ENCODE peak calls at places on chromosomes 2 and 18, in ten cellular contexts. One of them, this sample, is unnamed.

GRCh38 chr18:33928226-33928625 is 296.5 kb downstream of the NOL4 start:
- DNase-seq in stimulated activated CD8-positive, alpha-beta memory T cell treated with anti-CD3 and anti-CD28 coated beads, Interleukin-15, amount 100 ng/mL, for 4 hours: no peak
- DNase-seq in NCI-H510A treated with DMSO at 0.1 percent for 48 hours: no peak
- DNase-seq in GM06990: no peak
- DNase-seq in sigmoid colon: no peak
- DNase-seq in AG10803: no peak
- DNase-seq in stimulated activated CD4-positive, alpha-beta T cell treated with anti-CD3 and anti-CD28 coated beads, Interleukin-2, amount 100 ng/mL, for 48 hours: no peak
- DNase-seq in hypothalamus: no peak
- DNase-seq in AG08396: no peak
- DNase-seq in ACHN: no peak
- DNase-seq in this sample: no peak

GRCh38 chr2:100309973-100310719 is 12.2 kb downstream of the LONRF2 start:
- DNase-seq in ACHN: no peak
- DNase-seq in stimulated activated CD8-positive, alpha-beta memory T cell treated with anti-CD3 and anti-CD28 coated beads, Interleukin-15, amount 100 ng/mL, for 4 hours: no peak
- DNase-seq in hypothalamus: no peak
- DNase-seq in stimulated activated CD4-positive, alpha-beta T cell treated with anti-CD3 and anti-CD28 coated beads, Interleukin-2, amount 100 ng/mL, for 48 hours: no peak
- DNase-seq in AG10803: no peak
- DNase-seq in AG08396: no peak
- DNase-seq in NCI-H510A treated with DMSO at 0.1 percent for 48 hours: no peak
- DNase-seq in sigmoid colon: no peak
- DNase-seq in GM06990: no peak
- DNase-seq in this sample: no peak

GRCh38 chr2:119753041-119753929 is 6.4 kb upstream of the PTPN4 start:
- DNase-seq in AG10803: peak
- DNase-seq in GM06990: no peak
- DNase-seq in stimulated activated CD4-positive, alpha-beta T cell treated with anti-CD3 and anti-CD28 coated beads, Interleukin-2, amount 100 ng/mL, for 48 hours: no peak
- DNase-seq in hypothalamus: no peak
- DNase-seq in ACHN: peak
- DNase-seq in stimulated activated CD8-positive, alpha-beta memory T cell treated with anti-CD3 and anti-CD28 coated beads, Interleukin-15, amount 100 ng/mL, for 4 hours: no peak
- DNase-seq in AG08396: peak
- DNase-seq in NCI-H510A treated with DMSO at 0.1 percent for 48 hours: peak
- DNase-seq in sigmoid colon: no peak
- DNase-seq in this sample: peak

GRCh38 chr2:19801367-19802087 is 100.3 kb downstream of the TTC32 start:
- DNase-seq in sigmoid colon: peak
- DNase-seq in AG08396: peak
- DNase-seq in AG10803: peak
- DNase-seq in ACHN: peak
- DNase-seq in NCI-H510A treated with DMSO at 0.1 percent for 48 hours: no peak
- DNase-seq in stimulated activated CD4-positive, alpha-beta T cell treated with anti-CD3 and anti-CD28 coated beads, Interleukin-2, amount 100 ng/mL, for 48 hours: no peak
- DNase-seq in GM06990: no peak
- DNase-seq in hypothalamus: no peak
- DNase-seq in stimulated activated CD8-positive, alpha-beta memory T cell treated with anti-CD3 and anti-CD28 coated beads, Interleukin-15, amount 100 ng/mL, for 4 hours: no peak
- DNase-seq in this sample: no peak

GRCh38 chr2:240966906-240967680 is 31.3 kb upstream of the SNED1 start:
- DNase-seq in NCI-H510A treated with DMSO at 0.1 percent for 48 hours: peak
- DNase-seq in GM06990: no peak
- DNase-seq in AG08396: no peak
- DNase-seq in hypothalamus: no peak
- DNase-seq in stimulated activated CD4-positive, alpha-beta T cell treated with anti-CD3 and anti-CD28 coated beads, Interleukin-2, amount 100 ng/mL, for 48 hours: no peak
- DNase-seq in stimulated activated CD8-positive, alpha-beta memory T cell treated with anti-CD3 and anti-CD28 coated beads, Interleukin-15, amount 100 ng/mL, for 4 hours: no peak
- DNase-seq in AG10803: no peak
- DNase-seq in ACHN: no peak
- DNase-seq in sigmoid colon: peak
- DNase-seq in this sample: no peak

GRCh38 chr2:174510583-174511189 is 23.9 kb upstream of the GPR155 start:
- DNase-seq in hypothalamus: no peak
- DNase-seq in stimulated activated CD4-positive, alpha-beta T cell treated with anti-CD3 and anti-CD28 coated beads, Interleukin-2, amount 100 ng/mL, for 48 hours: no peak
- DNase-seq in NCI-H510A treated with DMSO at 0.1 percent for 48 hours: peak
- DNase-seq in sigmoid colon: no peak
- DNase-seq in stimulated activated CD8-positive, alpha-beta memory T cell treated with anti-CD3 and anti-CD28 coated beads, Interleukin-15, amount 100 ng/mL, for 4 hours: no peak
- DNase-seq in GM06990: no peak
- DNase-seq in AG10803: no peak
- DNase-seq in AG08396: no peak
- DNase-seq in ACHN: peak
- DNase-seq in this sample: no peak

GRCh38 chr18:74508821-74509225 is 12.7 kb downstream of the CNDP2 start:
- DNase-seq in ACHN: no peak
- DNase-seq in stimulated activated CD4-positive, alpha-beta T cell treated with anti-CD3 and anti-CD28 coated beads, Interleukin-2, amount 100 ng/mL, for 48 hours: no peak
- DNase-seq in sigmoid colon: peak
- DNase-seq in AG10803: no peak
- DNase-seq in hypothalamus: no peak
- DNase-seq in NCI-H510A treated with DMSO at 0.1 percent for 48 hours: no peak
- DNase-seq in stimulated activated CD8-positive, alpha-beta memory T cell treated with anti-CD3 and anti-CD28 coated beads, Interleukin-15, amount 100 ng/mL, for 4 hours: no peak
- DNase-seq in AG08396: no peak
- DNase-seq in GM06990: no peak
- DNase-seq in this sample: no peak

GRCh38 chr18:11027862-11028261 is 121.5 kb downstream of the PIEZO2 start:
- DNase-seq in ACHN: no peak
- DNase-seq in hypothalamus: no peak
- DNase-seq in AG08396: no peak
- DNase-seq in NCI-H510A treated with DMSO at 0.1 percent for 48 hours: no peak
- DNase-seq in GM06990: no peak
- DNase-seq in AG10803: no peak
- DNase-seq in sigmoid colon: no peak
- DNase-seq in stimulated activated CD4-positive, alpha-beta T cell treated with anti-CD3 and anti-CD28 coated beads, Interleukin-2, amount 100 ng/mL, for 48 hours: no peak
- DNase-seq in stimulated activated CD8-positive, alpha-beta memory T cell treated with anti-CD3 and anti-CD28 coated beads, Interleukin-15, amount 100 ng/mL, for 4 hours: no peak
- DNase-seq in this sample: no peak

GRCh38 chr2:78967294-78967693 is 58.2 kb upstream of the REG3G start:
- DNase-seq in ACHN: no peak
- DNase-seq in stimulated activated CD4-positive, alpha-beta T cell treated with anti-CD3 and anti-CD28 coated beads, Interleukin-2, amount 100 ng/mL, for 48 hours: no peak
- DNase-seq in GM06990: no peak
- DNase-seq in AG08396: no peak
- DNase-seq in hypothalamus: no peak
- DNase-seq in AG10803: no peak
- DNase-seq in stimulated activated CD8-positive, alpha-beta memory T cell treated with anti-CD3 and anti-CD28 coated beads, Interleukin-15, amount 100 ng/mL, for 4 hours: no peak
- DNase-seq in sigmoid colon: no peak
- DNase-seq in NCI-H510A treated with DMSO at 0.1 percent for 48 hours: peak
- DNase-seq in this sample: no peak

GRCh38 chr2:121662651-121663050 is 13.4 kb upstream of the CLASP1 start:
- DNase-seq in stimulated activated CD8-positive, alpha-beta memory T cell treated with anti-CD3 and anti-CD28 coated beads, Interleukin-15, amount 100 ng/mL, for 4 hours: no peak
- DNase-seq in stimulated activated CD4-positive, alpha-beta T cell treated with anti-CD3 and anti-CD28 coated beads, Interleukin-2, amount 100 ng/mL, for 48 hours: no peak
- DNase-seq in GM06990: no peak
- DNase-seq in hypothalamus: no peak
- DNase-seq in ACHN: no peak
- DNase-seq in sigmoid colon: no peak
- DNase-seq in AG10803: no peak
- DNase-seq in NCI-H510A treated with DMSO at 0.1 percent for 48 hours: no peak
- DNase-seq in AG08396: no peak
- DNase-seq in this sample: no peak

GRCh38 chr2:120132691-120133090 is 90.5 kb downstream of the TMEM185B start:
- DNase-seq in GM06990: no peak
- DNase-seq in stimulated activated CD8-positive, alpha-beta memory T cell treated with anti-CD3 and anti-CD28 coated beads, Interleukin-15, amount 100 ng/mL, for 4 hours: no peak
- DNase-seq in hypothalamus: no peak
- DNase-seq in NCI-H510A treated with DMSO at 0.1 percent for 48 hours: no peak
- DNase-seq in stimulated activated CD4-positive, alpha-beta T cell treated with anti-CD3 and anti-CD28 coated beads, Interleukin-2, amount 100 ng/mL, for 48 hours: no peak
- DNase-seq in AG10803: no peak
- DNase-seq in AG08396: no peak
- DNase-seq in ACHN: no peak
- DNase-seq in sigmoid colon: no peak
- DNase-seq in this sample: no peak

GRCh38 chr2:85858841-85859240 is 29.9 kb downstream of the ST3GAL5 start:
- DNase-seq in AG10803: no peak
- DNase-seq in stimulated activated CD4-positive, alpha-beta T cell treated with anti-CD3 and anti-CD28 coated beads, Interleukin-2, amount 100 ng/mL, for 48 hours: no peak
- DNase-seq in hypothalamus: no peak
- DNase-seq in AG08396: no peak
- DNase-seq in GM06990: no peak
- DNase-seq in ACHN: no peak
- DNase-seq in stimulated activated CD8-positive, alpha-beta memory T cell treated with anti-CD3 and anti-CD28 coated beads, Interleukin-15, amount 100 ng/mL, for 4 hours: no peak
- DNase-seq in sigmoid colon: no peak
- DNase-seq in NCI-H510A treated with DMSO at 0.1 percent for 48 hours: no peak
- DNase-seq in this sample: no peak

GRCh38 chr2:44652701-44653100 is 288.8 kb upstream of the SIX3 start:
- DNase-seq in hypothalamus: no peak
- DNase-seq in stimulated activated CD8-positive, alpha-beta memory T cell treated with anti-CD3 and anti-CD28 coated beads, Interleukin-15, amount 100 ng/mL, for 4 hours: no peak
- DNase-seq in AG10803: no peak
- DNase-seq in stimulated activated CD4-positive, alpha-beta T cell treated with anti-CD3 and anti-CD28 coated beads, Interleukin-2, amount 100 ng/mL, for 48 hours: no peak
- DNase-seq in GM06990: no peak
- DNase-seq in sigmoid colon: no peak
- DNase-seq in NCI-H510A treated with DMSO at 0.1 percent for 48 hours: no peak
- DNase-seq in AG08396: no peak
- DNase-seq in ACHN: no peak
- DNase-seq in this sample: no peak

GRCh38 chr2:47403829-47404228 is 873 bp downstream of the MSH2 start:
- DNase-seq in stimulated activated CD8-positive, alpha-beta memory T cell treated with anti-CD3 and anti-CD28 coated beads, Interleukin-15, amount 100 ng/mL, for 4 hours: no peak
- DNase-seq in sigmoid colon: no peak
- DNase-seq in AG08396: peak
- DNase-seq in AG10803: no peak
- DNase-seq in stimulated activated CD4-positive, alpha-beta T cell treated with anti-CD3 and anti-CD28 coated beads, Interleukin-2, amount 100 ng/mL, for 48 hours: no peak
- DNase-seq in hypothalamus: no peak
- DNase-seq in GM06990: no peak
- DNase-seq in ACHN: peak
- DNase-seq in NCI-H510A treated with DMSO at 0.1 percent for 48 hours: no peak
- DNase-seq in this sample: no peak

GRCh38 chr2:218129756-218130155 is 3.9 kb downstream of the CXCR2 start:
- DNase-seq in AG08396: no peak
- DNase-seq in sigmoid colon: no peak
- DNase-seq in stimulated activated CD8-positive, alpha-beta memory T cell treated with anti-CD3 and anti-CD28 coated beads, Interleukin-15, amount 100 ng/mL, for 4 hours: no peak
- DNase-seq in GM06990: no peak
- DNase-seq in AG10803: no peak
- DNase-seq in NCI-H510A treated with DMSO at 0.1 percent for 48 hours: no peak
- DNase-seq in hypothalamus: no peak
- DNase-seq in stimulated activated CD4-positive, alpha-beta T cell treated with anti-CD3 and anti-CD28 coated beads, Interleukin-2, amount 100 ng/mL, for 48 hours: no peak
- DNase-seq in ACHN: no peak
- DNase-seq in this sample: no peak

GRCh38 chr18:54033087-54033486 is 191.4 kb downstream of the MBD2 start:
- DNase-seq in sigmoid colon: no peak
- DNase-seq in hypothalamus: no peak
- DNase-seq in NCI-H510A treated with DMSO at 0.1 percent for 48 hours: no peak
- DNase-seq in stimulated activated CD8-positive, alpha-beta memory T cell treated with anti-CD3 and anti-CD28 coated beads, Interleukin-15, amount 100 ng/mL, for 4 hours: no peak
- DNase-seq in stimulated activated CD4-positive, alpha-beta T cell treated with anti-CD3 and anti-CD28 coated beads, Interleukin-2, amount 100 ng/mL, for 48 hours: no peak
- DNase-seq in AG08396: no peak
- DNase-seq in AG10803: no peak
- DNase-seq in GM06990: no peak
- DNase-seq in ACHN: peak
- DNase-seq in this sample: no peak

GRCh38 chr2:8215982-8216381 is 465.9 kb upstream of the ID2 start:
- DNase-seq in stimulated activated CD4-positive, alpha-beta T cell treated with anti-CD3 and anti-CD28 coated beads, Interleukin-2, amount 100 ng/mL, for 48 hours: no peak
- DNase-seq in NCI-H510A treated with DMSO at 0.1 percent for 48 hours: no peak
- DNase-seq in hypothalamus: no peak
- DNase-seq in sigmoid colon: no peak
- DNase-seq in AG08396: no peak
- DNase-seq in stimulated activated CD8-positive, alpha-beta memory T cell treated with anti-CD3 and anti-CD28 coated beads, Interleukin-15, amount 100 ng/mL, for 4 hours: no peak
- DNase-seq in ACHN: no peak
- DNase-seq in AG10803: no peak
- DNase-seq in GM06990: no peak
- DNase-seq in this sample: no peak

GRCh38 chr18:63444567-63444966 is 22.3 kb upstream of the VPS4B start:
- DNase-seq in NCI-H510A treated with DMSO at 0.1 percent for 48 hours: no peak
- DNase-seq in stimulated activated CD4-positive, alpha-beta T cell treated with anti-CD3 and anti-CD28 coated beads, Interleukin-2, amount 100 ng/mL, for 48 hours: no peak
- DNase-seq in hypothalamus: no peak
- DNase-seq in stimulated activated CD8-positive, alpha-beta memory T cell treated with anti-CD3 and anti-CD28 coated beads, Interleukin-15, amount 100 ng/mL, for 4 hours: no peak
- DNase-seq in GM06990: no peak
- DNase-seq in sigmoid colon: no peak
- DNase-seq in AG10803: peak
- DNase-seq in AG08396: peak
- DNase-seq in ACHN: no peak
- DNase-seq in this sample: peak

GRCh38 chr2:226656367-226656766 is 143.3 kb downstream of the IRS1 start:
- DNase-seq in AG10803: peak
- DNase-seq in stimulated activated CD8-positive, alpha-beta memory T cell treated with anti-CD3 and anti-CD28 coated beads, Interleukin-15, amount 100 ng/mL, for 4 hours: no peak
- DNase-seq in GM06990: no peak
- DNase-seq in AG08396: no peak
- DNase-seq in sigmoid colon: no peak
- DNase-seq in hypothalamus: no peak
- DNase-seq in NCI-H510A treated with DMSO at 0.1 percent for 48 hours: no peak
- DNase-seq in ACHN: peak
- DNase-seq in stimulated activated CD4-positive, alpha-beta T cell treated with anti-CD3 and anti-CD28 coated beads, Interleukin-2, amount 100 ng/mL, for 48 hours: no peak
- DNase-seq in this sample: no peak

GRCh38 chr2:71614976-71615768 is 161.8 kb downstream of the DYSF start:
- DNase-seq in hypothalamus: peak
- DNase-seq in GM06990: no peak
- DNase-seq in ACHN: no peak
- DNase-seq in AG08396: peak
- DNase-seq in AG10803: peak
- DNase-seq in sigmoid colon: peak
- DNase-seq in NCI-H510A treated with DMSO at 0.1 percent for 48 hours: no peak
- DNase-seq in stimulated activated CD8-positive, alpha-beta memory T cell treated with anti-CD3 and anti-CD28 coated beads, Interleukin-15, amount 100 ng/mL, for 4 hours: no peak
- DNase-seq in stimulated activated CD4-positive, alpha-beta T cell treated with anti-CD3 and anti-CD28 coated beads, Interleukin-2, amount 100 ng/mL, for 48 hours: no peak
- DNase-seq in this sample: peak

GRCh38 chr2:202030676-202031075 is 3.0 kb upstream of the FZD7 start:
- DNase-seq in AG08396: peak
- DNase-seq in GM06990: no peak
- DNase-seq in stimulated activated CD8-positive, alpha-beta memory T cell treated with anti-CD3 and anti-CD28 coated beads, Interleukin-15, amount 100 ng/mL, for 4 hours: no peak
- DNase-seq in hypothalamus: no peak
- DNase-seq in NCI-H510A treated with DMSO at 0.1 percent for 48 hours: no peak
- DNase-seq in sigmoid colon: no peak
- DNase-seq in stimulated activated CD4-positive, alpha-beta T cell treated with anti-CD3 and anti-CD28 coated beads, Interleukin-2, amount 100 ng/mL, for 48 hours: no peak
- DNase-seq in AG10803: peak
- DNase-seq in ACHN: no peak
- DNase-seq in this sample: no peak